ENCODE peak calls at places on chromosome 19, in ten cellular contexts. One of them, this sample, is unnamed.

GRCh38 chr19:16943942-16944625 is 55.3 kb downstream of the F2RL3 start:
- DNase-seq in activated CD4-positive, alpha-beta T cell treated with anti-CD3 and anti-CD28 coated beads, Interleukin-2, amount 10 ng/mL, durations not matched to agents 7 days and 5 days: no peak
- DNase-seq in CD8-positive, alpha-beta T cell: no peak
- DNase-seq in nephron progenitor cell: no peak
- DNase-seq in dorsolateral prefrontal cortex: no peak
- DNase-seq in HS-5: no peak
- DNase-seq in AG10803: no peak
- DNase-seq in G401: no peak
- DNase-seq in uterus: no peak
- DNase-seq in GM12865: no peak
- DNase-seq in this sample: no peak

GRCh38 chr19:45428385-45429231 is 4.9 kb upstream of the ERCC1 start:
- DNase-seq in uterus: peak
- DNase-seq in HS-5: no peak
- DNase-seq in nephron progenitor cell: peak
- DNase-seq in dorsolateral prefrontal cortex: no peak
- DNase-seq in activated CD4-positive, alpha-beta T cell treated with anti-CD3 and anti-CD28 coated beads, Interleukin-2, amount 10 ng/mL, durations not matched to agents 7 days and 5 days: no peak
- DNase-seq in AG10803: peak
- DNase-seq in G401: no peak
- DNase-seq in GM12865: no peak
- DNase-seq in CD8-positive, alpha-beta T cell: no peak
- DNase-seq in this sample: no peak

GRCh38 chr19:30148803-30149202 is 206.8 kb downstream of the URI1 start:
- DNase-seq in nephron progenitor cell: no peak
- DNase-seq in GM12865: no peak
- DNase-seq in G401: no peak
- DNase-seq in uterus: no peak
- DNase-seq in AG10803: no peak
- DNase-seq in dorsolateral prefrontal cortex: no peak
- DNase-seq in activated CD4-positive, alpha-beta T cell treated with anti-CD3 and anti-CD28 coated beads, Interleukin-2, amount 10 ng/mL, durations not matched to agents 7 days and 5 days: no peak
- DNase-seq in HS-5: no peak
- DNase-seq in CD8-positive, alpha-beta T cell: no peak
- DNase-seq in this sample: no peak

GRCh38 chr19:11578342-11579142 is 1.1 kb upstream of the ACP5 start:
- DNase-seq in activated CD4-positive, alpha-beta T cell treated with anti-CD3 and anti-CD28 coated beads, Interleukin-2, amount 10 ng/mL, durations not matched to agents 7 days and 5 days: peak
- DNase-seq in G401: no peak
- DNase-seq in uterus: peak
- DNase-seq in dorsolateral prefrontal cortex: no peak
- DNase-seq in nephron progenitor cell: peak
- DNase-seq in GM12865: peak
- DNase-seq in HS-5: no peak
- DNase-seq in CD8-positive, alpha-beta T cell: peak
- DNase-seq in AG10803: no peak
- DNase-seq in this sample: no peak

GRCh38 chr19:56508282-56508778 is 675 bp downstream of the ZNF471 start:
- DNase-seq in HS-5: no peak
- DNase-seq in GM12865: no peak
- DNase-seq in AG10803: no peak
- DNase-seq in dorsolateral prefrontal cortex: no peak
- DNase-seq in CD8-positive, alpha-beta T cell: no peak
- DNase-seq in G401: no peak
- DNase-seq in nephron progenitor cell: no peak
- DNase-seq in activated CD4-positive, alpha-beta T cell treated with anti-CD3 and anti-CD28 coated beads, Interleukin-2, amount 10 ng/mL, durations not matched to agents 7 days and 5 days: no peak
- DNase-seq in uterus: no peak
- DNase-seq in this sample: no peak

GRCh38 chr19:10295305-10295846 is 5.6 kb downstream of the ICAM5 start:
- DNase-seq in CD8-positive, alpha-beta T cell: peak
- DNase-seq in nephron progenitor cell: peak
- DNase-seq in G401: no peak
- DNase-seq in dorsolateral prefrontal cortex: no peak
- DNase-seq in AG10803: no peak
- DNase-seq in HS-5: no peak
- DNase-seq in activated CD4-positive, alpha-beta T cell treated with anti-CD3 and anti-CD28 coated beads, Interleukin-2, amount 10 ng/mL, durations not matched to agents 7 days and 5 days: peak
- DNase-seq in uterus: no peak
- DNase-seq in GM12865: peak
- DNase-seq in this sample: no peak

GRCh38 chr19:49636230-49636932 is 3.6 kb downstream of the RRAS start:
- DNase-seq in uterus: no peak
- DNase-seq in GM12865: no peak
- DNase-seq in CD8-positive, alpha-beta T cell: no peak
- DNase-seq in HS-5: no peak
- DNase-seq in AG10803: no peak
- DNase-seq in activated CD4-positive, alpha-beta T cell treated with anti-CD3 and anti-CD28 coated beads, Interleukin-2, amount 10 ng/mL, durations not matched to agents 7 days and 5 days: no peak
- DNase-seq in dorsolateral prefrontal cortex: no peak
- DNase-seq in G401: no peak
- DNase-seq in nephron progenitor cell: peak
- DNase-seq in this sample: no peak

GRCh38 chr19:42397315-42398166 is 7.4 kb upstream of the CNFN start:
- DNase-seq in G401: peak
- DNase-seq in HS-5: no peak
- DNase-seq in nephron progenitor cell: no peak
- DNase-seq in CD8-positive, alpha-beta T cell: no peak
- DNase-seq in uterus: no peak
- DNase-seq in GM12865: no peak
- DNase-seq in AG10803: no peak
- DNase-seq in activated CD4-positive, alpha-beta T cell treated with anti-CD3 and anti-CD28 coated beads, Interleukin-2, amount 10 ng/mL, durations not matched to agents 7 days and 5 days: no peak
- DNase-seq in dorsolateral prefrontal cortex: no peak
- DNase-seq in this sample: no peak

GRCh38 chr19:23403581-23404324 is 8.5 kb upstream of the ZNF91 start:
- DNase-seq in activated CD4-positive, alpha-beta T cell treated with anti-CD3 and anti-CD28 coated beads, Interleukin-2, amount 10 ng/mL, durations not matched to agents 7 days and 5 days: no peak
- DNase-seq in uterus: no peak
- DNase-seq in dorsolateral prefrontal cortex: no peak
- DNase-seq in AG10803: no peak
- DNase-seq in HS-5: no peak
- DNase-seq in CD8-positive, alpha-beta T cell: no peak
- DNase-seq in nephron progenitor cell: no peak
- DNase-seq in GM12865: no peak
- DNase-seq in G401: no peak
- DNase-seq in this sample: no peak

GRCh38 chr19:46718157-46718933 is 1.4 kb upstream of the PRKD2 start:
- DNase-seq in HS-5: no peak
- DNase-seq in uterus: no peak
- DNase-seq in G401: peak
- DNase-seq in GM12865: peak
- DNase-seq in AG10803: no peak
- DNase-seq in CD8-positive, alpha-beta T cell: peak
- DNase-seq in nephron progenitor cell: no peak
- DNase-seq in activated CD4-positive, alpha-beta T cell treated with anti-CD3 and anti-CD28 coated beads, Interleukin-2, amount 10 ng/mL, durations not matched to agents 7 days and 5 days: peak
- DNase-seq in dorsolateral prefrontal cortex: no peak
- DNase-seq in this sample: no peak

GRCh38 chr19:8608858-8609209 is 1.7 kb downstream of the ADAMTS10 start:
- DNase-seq in nephron progenitor cell: no peak
- DNase-seq in AG10803: no peak
- DNase-seq in HS-5: no peak
- DNase-seq in GM12865: no peak
- DNase-seq in activated CD4-positive, alpha-beta T cell treated with anti-CD3 and anti-CD28 coated beads, Interleukin-2, amount 10 ng/mL, durations not matched to agents 7 days and 5 days: no peak
- DNase-seq in G401: no peak
- DNase-seq in CD8-positive, alpha-beta T cell: no peak
- DNase-seq in uterus: no peak
- DNase-seq in dorsolateral prefrontal cortex: no peak
- DNase-seq in this sample: no peak

GRCh38 chr19:435056-435706 is 25.7 kb downstream of the SHC2 start:
- DNase-seq in CD8-positive, alpha-beta T cell: no peak
- DNase-seq in AG10803: no peak
- DNase-seq in nephron progenitor cell: no peak
- DNase-seq in activated CD4-positive, alpha-beta T cell treated with anti-CD3 and anti-CD28 coated beads, Interleukin-2, amount 10 ng/mL, durations not matched to agents 7 days and 5 days: no peak
- DNase-seq in uterus: no peak
- DNase-seq in G401: no peak
- DNase-seq in dorsolateral prefrontal cortex: peak
- DNase-seq in GM12865: no peak
- DNase-seq in HS-5: no peak
- DNase-seq in this sample: no peak

GRCh38 chr19:29285878-29286277 is 72.9 kb upstream of the UQCRFS1 start:
- DNase-seq in dorsolateral prefrontal cortex: no peak
- DNase-seq in GM12865: no peak
- DNase-seq in CD8-positive, alpha-beta T cell: no peak
- DNase-seq in uterus: peak
- DNase-seq in nephron progenitor cell: peak
- DNase-seq in HS-5: no peak
- DNase-seq in G401: peak
- DNase-seq in AG10803: no peak
- DNase-seq in activated CD4-positive, alpha-beta T cell treated with anti-CD3 and anti-CD28 coated beads, Interleukin-2, amount 10 ng/mL, durations not matched to agents 7 days and 5 days: no peak
- DNase-seq in this sample: peak

GRCh38 chr19:5456130-5456835 is 1.1 kb downstream of the ZNRF4 start:
- DNase-seq in GM12865: no peak
- DNase-seq in nephron progenitor cell: no peak
- DNase-seq in AG10803: no peak
- DNase-seq in HS-5: no peak
- DNase-seq in uterus: no peak
- DNase-seq in activated CD4-positive, alpha-beta T cell treated with anti-CD3 and anti-CD28 coated beads, Interleukin-2, amount 10 ng/mL, durations not matched to agents 7 days and 5 days: no peak
- DNase-seq in G401: no peak
- DNase-seq in CD8-positive, alpha-beta T cell: no peak
- DNase-seq in dorsolateral prefrontal cortex: no peak
- DNase-seq in this sample: no peak

GRCh38 chr19:11554160-11554559 is 4.9 kb downstream of the ELOF1 start:
- DNase-seq in GM12865: peak
- DNase-seq in uterus: no peak
- DNase-seq in activated CD4-positive, alpha-beta T cell treated with anti-CD3 and anti-CD28 coated beads, Interleukin-2, amount 10 ng/mL, durations not matched to agents 7 days and 5 days: peak
- DNase-seq in G401: no peak
- DNase-seq in nephron progenitor cell: no peak
- DNase-seq in AG10803: no peak
- DNase-seq in dorsolateral prefrontal cortex: no peak
- DNase-seq in CD8-positive, alpha-beta T cell: no peak
- DNase-seq in HS-5: no peak
- DNase-seq in this sample: no peak

GRCh38 chr19:2190848-2191455 is 27.2 kb downstream of the DOT1L start:
- DNase-seq in dorsolateral prefrontal cortex: no peak
- DNase-seq in G401: no peak
- DNase-seq in activated CD4-positive, alpha-beta T cell treated with anti-CD3 and anti-CD28 coated beads, Interleukin-2, amount 10 ng/mL, durations not matched to agents 7 days and 5 days: no peak
- DNase-seq in nephron progenitor cell: no peak
- DNase-seq in uterus: no peak
- DNase-seq in CD8-positive, alpha-beta T cell: no peak
- DNase-seq in GM12865: no peak
- DNase-seq in AG10803: no peak
- DNase-seq in HS-5: no peak
- DNase-seq in this sample: no peak

GRCh38 chr19:3336351-3336679 is 30.1 kb upstream of the NFIC start:
- DNase-seq in uterus: no peak
- DNase-seq in CD8-positive, alpha-beta T cell: no peak
- DNase-seq in dorsolateral prefrontal cortex: no peak
- DNase-seq in AG10803: no peak
- DNase-seq in HS-5: no peak
- DNase-seq in nephron progenitor cell: no peak
- DNase-seq in GM12865: no peak
- DNase-seq in G401: no peak
- DNase-seq in activated CD4-positive, alpha-beta T cell treated with anti-CD3 and anti-CD28 coated beads, Interleukin-2, amount 10 ng/mL, durations not matched to agents 7 days and 5 days: no peak
- DNase-seq in this sample: no peak

GRCh38 chr19:33427801-33428626 is 54.5 kb downstream of the CEBPG start:
- DNase-seq in uterus: no peak
- DNase-seq in HS-5: no peak
- DNase-seq in CD8-positive, alpha-beta T cell: no peak
- DNase-seq in G401: no peak
- DNase-seq in dorsolateral prefrontal cortex: peak
- DNase-seq in AG10803: no peak
- DNase-seq in GM12865: no peak
- DNase-seq in nephron progenitor cell: no peak
- DNase-seq in activated CD4-positive, alpha-beta T cell treated with anti-CD3 and anti-CD28 coated beads, Interleukin-2, amount 10 ng/mL, durations not matched to agents 7 days and 5 days: no peak
- DNase-seq in this sample: no peak

GRCh38 chr19:2764945-2765344 is 18.1 kb downstream of the SGTA start:
- DNase-seq in nephron progenitor cell: no peak
- DNase-seq in G401: no peak
- DNase-seq in GM12865: no peak
- DNase-seq in HS-5: no peak
- DNase-seq in activated CD4-positive, alpha-beta T cell treated with anti-CD3 and anti-CD28 coated beads, Interleukin-2, amount 10 ng/mL, durations not matched to agents 7 days and 5 days: no peak
- DNase-seq in CD8-positive, alpha-beta T cell: no peak
- DNase-seq in AG10803: no peak
- DNase-seq in dorsolateral prefrontal cortex: no peak
- DNase-seq in uterus: no peak
- DNase-seq in this sample: no peak

GRCh38 chr19:39237200-39238184 is 7.3 kb downstream of the IFNL3 start:
- DNase-seq in G401: no peak
- DNase-seq in nephron progenitor cell: peak
- DNase-seq in CD8-positive, alpha-beta T cell: peak
- DNase-seq in AG10803: no peak
- DNase-seq in activated CD4-positive, alpha-beta T cell treated with anti-CD3 and anti-CD28 coated beads, Interleukin-2, amount 10 ng/mL, durations not matched to agents 7 days and 5 days: peak
- DNase-seq in HS-5: no peak
- DNase-seq in dorsolateral prefrontal cortex: no peak
- DNase-seq in uterus: no peak
- DNase-seq in GM12865: peak
- DNase-seq in this sample: no peak

GRCh38 chr19:291561-292280 is 518 bp upstream of the PLPP2 start:
- DNase-seq in AG10803: no peak
- DNase-seq in uterus: no peak
- DNase-seq in activated CD4-positive, alpha-beta T cell treated with anti-CD3 and anti-CD28 coated beads, Interleukin-2, amount 10 ng/mL, durations not matched to agents 7 days and 5 days: no peak
- DNase-seq in CD8-positive, alpha-beta T cell: no peak
- DNase-seq in G401: no peak
- DNase-seq in HS-5: no peak
- DNase-seq in dorsolateral prefrontal cortex: no peak
- DNase-seq in nephron progenitor cell: no peak
- DNase-seq in GM12865: no peak
- DNase-seq in this sample: no peak

This sample was measured in anterior cingulate cortex.